ENCODE peak calls at places on chromosomes 5 and 9, in eight cellular contexts. S is colonic mucosa, X is Calu3, J is GM13977, N is progenitor cell of endocrine pancreas, U is MM.1S, V is cardiac fibroblast, Z is fibroblast of mammary gland. L is an unnamed sample.

GRCh38 chr5:173051746-173052145 is 4.4 kb upstream of the CREBRF start:
- DNase-seq in Z (no peak), U (no peak), X (no peak), S (no peak), N (no peak), V (no peak), J (no peak), L (no peak)

GRCh38 chr5:98722188-98722587 is 51.3 kb upstream of the RGMB start:
- DNase-seq in N (no peak), J (no peak), S (no peak), V (no peak), U (no peak), X (no peak), Z (no peak), L (no peak)

GRCh38 chr9:98317134-98317857 is 61.8 kb upstream of the TBC1D2 start:
- DNase-seq in U (no peak), J (no peak), Z (peak), S (no peak), V (peak), X (no peak), N (no peak), L (no peak)

GRCh38 chr5:153209016-153209415 is 281.5 kb upstream of the GRIA1 start:
- DNase-seq in Z (peak), S (no peak), X (no peak), V (no peak), J (no peak), U (no peak), N (no peak), L (no peak)

GRCh38 chr5:63957617-63958016 is 4.6 kb downstream of the HTR1A start:
- DNase-seq in S (no peak), X (no peak), U (no peak), N (no peak), Z (no peak), J (no peak), V (no peak), L (no peak)

GRCh38 chr9:2284770-2285169 is 269.6 kb downstream of the SMARCA2 start:
- DNase-seq in U (no peak), Z (no peak), V (no peak), S (no peak), J (no peak), X (no peak), N (no peak), L (no peak)

GRCh38 chr9:98135938-98136337 is 16.9 kb upstream of the TRIM14 start:
- DNase-seq in X (no peak), N (no peak), V (no peak), S (no peak), J (no peak), Z (no peak), U (no peak), L (no peak)

GRCh38 chr9:86405926-86406325 is 51.7 kb upstream of the TUT7 start:
- DNase-seq in Z (peak), V (peak), N (no peak), S (no peak), X (no peak), J (no peak), U (no peak), L (no peak)

GRCh38 chr5:62268239-62268638 is 37.8 kb upstream of the KIF2A start:
- DNase-seq in Z (no peak), J (no peak), S (peak), U (no peak), X (peak), N (no peak), V (no peak), L (no peak)

GRCh38 chr9:137128158-137129088 is 10.5 kb upstream of the GRIN1 start:
- DNase-seq in U (peak), X (no peak), V (no peak), S (no peak), J (no peak), Z (no peak), N (no peak), L (no peak)

GRCh38 chr5:77906806-77907205 is 130.7 kb upstream of the TBCA start:
- DNase-seq in S (no peak), U (no peak), X (no peak), J (no peak), Z (peak), V (peak), N (no peak), L (no peak)

GRCh38 chr9:79577969-79578723 is 6.4 kb downstream of the TLE4 start:
- DNase-seq in V (peak), X (no peak), N (no peak), Z (no peak), S (no peak), J (no peak), U (no peak), L (no peak)

GRCh38 chr9:120740135-120740534 is 25.9 kb upstream of the MEGF9 start:
- DNase-seq in Z (no peak), J (no peak), U (no peak), S (no peak), V (peak), X (no peak), N (no peak), L (no peak)

GRCh38 chr9:72022846-72023245 is 37.6 kb downstream of the C9orf57 start:
- DNase-seq in Z (peak), S (no peak), V (peak), J (no peak), X (no peak), U (no peak), N (no peak), L (no peak)

GRCh38 chr5:101390317-101390908 is 487.3 kb upstream of the ST8SIA4 start:
- DNase-seq in N (no peak), J (no peak), U (peak), S (peak), X (peak), Z (peak), V (peak), L (no peak)

GRCh38 chr9:221989-222776 is 7.5 kb downstream of the DOCK8 start:
- DNase-seq in N (no peak), J (no peak), U (no peak), S (no peak), Z (no peak), X (no peak), V (no peak), L (no peak)

GRCh38 chr9:106403081-106403480 is 459.9 kb upstream of the ZNF462 start:
- DNase-seq in N (no peak), U (no peak), X (no peak), Z (no peak), V (no peak), J (no peak), S (no peak), L (no peak)

GRCh38 chr9:127803507-127804352 is 1.0 kb downstream of the FPGS start:
- DNase-seq in Z (peak), U (peak), N (no peak), S (peak), X (peak), J (no peak), V (peak), L (no peak)

GRCh38 chr9:128684325-128685021 is 4.5 kb upstream of the SET start:
- DNase-seq in J (peak), U (peak), N (peak), Z (peak), V (peak), S (peak), X (peak), L (no peak)

GRCh38 chr5:84085387-84086041 is 299.2 kb downstream of the EDIL3 start:
- DNase-seq in Z (no peak), X (no peak), S (no peak), N (no peak), U (no peak), J (no peak), V (no peak), L (no peak)

GRCh38 chr5:133265720-133266575 is 214.1 kb downstream of the HSPA4 start:
- DNase-seq in X (no peak), V (no peak), N (no peak), S (no peak), Z (no peak), U (no peak), J (no peak), L (no peak)

GRCh38 chr5:80435476-80435875 is 27.6 kb downstream of the ZFYVE16 start:
- DNase-seq in V (no peak), S (no peak), J (no peak), Z (no peak), U (no peak), X (no peak), N (no peak), L (no peak)

GRCh38 chr5:143359869-143360268 is 43.6 kb downstream of the NR3C1 start:
- DNase-seq in N (no peak), V (no peak), U (peak), Z (no peak), J (no peak), S (no peak), X (no peak), L (no peak)

GRCh38 chr5:16410338-16410737 is 55.3 kb downstream of the ZNF622 start:
- DNase-seq in J (no peak), S (peak), V (no peak), U (no peak), X (no peak), N (no peak), Z (no peak), L (no peak)

GRCh38 chr5:31990701-31991110 is 183.4 kb downstream of the GOLPH3 start:
- DNase-seq in N (no peak), V (no peak), J (no peak), X (no peak), Z (no peak), U (no peak), S (no peak), L (no peak)

GRCh38 chr9:16413509-16414016 is 456.9 kb downstream of the BNC2 start:
- DNase-seq in Z (peak), X (no peak), J (no peak), N (no peak), V (peak), S (no peak), U (no peak), L (no peak)

GRCh38 chr9:115213777-115214428 is 95.9 kb upstream of the TNC start:
- DNase-seq in S (no peak), X (peak), N (no peak), Z (peak), J (no peak), V (peak), U (no peak), L (no peak)

GRCh38 chr5:32865475-32865874 is 154.4 kb downstream of the NPR3 start:
- DNase-seq in J (no peak), V (no peak), U (peak), Z (peak), N (no peak), X (no peak), S (no peak), L (no peak)

GRCh38 chr5:172005708-172006377 is 595 bp downstream of the FBXW11 start:
- DNase-seq in X (peak), U (no peak), V (peak), J (peak), S (peak), Z (no peak), N (peak), L (no peak)

GRCh38 chr9:108052431-108053080 is 563.0 kb upstream of the KLF4 start:
- DNase-seq in U (no peak), X (no peak), Z (no peak), V (no peak), N (no peak), J (no peak), S (no peak), L (no peak)

GRCh38 chr9:2317591-2317990 is 302.4 kb downstream of the SMARCA2 start:
- DNase-seq in J (no peak), U (no peak), S (no peak), V (no peak), N (no peak), X (no peak), Z (no peak), L (no peak)

GRCh38 chr5:15013654-15014463 is 142.3 kb upstream of the ANKH start:
- DNase-seq in Z (peak), J (peak), X (no peak), N (no peak), U (peak), V (peak), S (no peak), L (no peak)

GRCh38 chr5:157827429-157827828 is 31.5 kb downstream of the CLINT1 start:
- DNase-seq in S (no peak), V (peak), X (no peak), Z (peak), J (no peak), N (no peak), U (no peak), L (no peak)

GRCh38 chr5:164358531-164359259 is 853.3 kb downstream of the MAT2B start:
- DNase-seq in U (peak), S (no peak), Z (peak), J (no peak), N (no peak), V (peak), X (no peak), L (no peak)

GRCh38 chr9:20624201-20625002 is 2.1 kb upstream of the MLLT3 start:
- DNase-seq in X (peak), V (peak), Z (peak), N (peak), U (peak), S (peak), J (peak), L (no peak)

GRCh38 chr9:114080773-114081440 is 2.8 kb upstream of the AMBP start:
- DNase-seq in V (no peak), S (peak), U (no peak), J (no peak), N (peak), X (peak), Z (no peak), L (no peak)

GRCh38 chr5:167730121-167730520 is 561.3 kb upstream of the WWC1 start:
- DNase-seq in N (no peak), S (no peak), X (no peak), J (no peak), U (no peak), V (peak), Z (peak), L (no peak)

DNA sequence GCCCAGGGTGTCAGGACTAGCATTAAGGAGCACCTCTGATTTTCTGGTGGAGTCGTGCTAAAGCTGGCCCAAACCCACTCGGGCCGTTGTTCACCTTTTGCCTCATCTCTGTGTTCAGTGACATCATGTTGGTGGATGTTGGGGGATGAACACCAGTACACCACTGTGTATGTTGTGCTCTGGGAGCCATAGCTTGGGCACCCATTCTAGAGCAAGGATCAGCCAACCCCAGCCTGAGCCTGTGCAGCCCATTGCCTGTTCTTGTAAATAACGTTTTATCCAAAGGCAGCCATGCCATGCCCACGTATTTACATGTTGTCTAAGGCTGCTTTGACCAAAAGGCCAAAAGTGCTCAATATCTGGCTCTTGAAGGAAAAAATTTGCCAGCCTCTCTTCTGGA is 245.6 kb downstream of the FANCC start:
- DNase-seq in U (no peak), J (no peak), X (no peak), N (no peak), V (no peak), S (no peak), Z (no peak), L (no peak)
- TF ChIP-seq CTCF in U (no peak), J (no peak), X (no peak), N (no peak), V (no peak), S (no peak), Z (no peak), L (no peak)

GRCh38 chr5:53010819-53011218 is 21.7 kb downstream of the ITGA2 start:
- DNase-seq in U (no peak), V (no peak), X (no peak), N (no peak), J (no peak), Z (no peak), S (no peak), L (no peak)
- TF ChIP-seq CTCF in U (no peak), V (no peak), X (no peak), N (no peak), J (no peak), Z (no peak), S (no peak), L (no peak)

GRCh38 chr5:160573318-160573717 is 151.7 kb downstream of the PTTG1 start:
- DNase-seq in V (no peak), N (no peak), J (no peak), U (no peak), S (no peak), Z (no peak), X (no peak), L (no peak)
- TF ChIP-seq CTCF in V (no peak), N (no peak), J (no peak), U (no peak), S (no peak), Z (no peak), X (no peak), L (no peak)

GRCh38 chr5:125826214-125826613 is 597.0 kb upstream of the GRAMD2B start:
- DNase-seq in X (no peak), S (no peak), J (no peak), N (no peak), U (no peak), Z (no peak), V (no peak), L (no peak)
- TF ChIP-seq CTCF in X (no peak), S (no peak), J (peak), N (no peak), U (no peak), Z (no peak), V (no peak), L (no peak)

L was measured in osteocyte.